ENCODE peak calls at places on chromosome X, in seven cellular contexts. U, C, K, H, V, P and S are unnamed samples.

GRCh38 chrX:10124506-10125247 is 32.1 kb upstream of the CLCN4 start:
- DNase-seq in U (no peak), C (no peak), K (no peak), H (no peak), V (no peak), P (no peak), S (no peak)

GRCh38 chrX:23908219-23909003 is 605 bp downstream of the CXorf58 start:
- DNase-seq in U (no peak), C (no peak), K (no peak), H (no peak), V (no peak), P (no peak), S (peak)

GRCh38 chrX:125203379-125203736 is 116.3 kb upstream of the TEX13C start:
- DNase-seq in U (no peak), C (no peak), K (no peak), H (peak), V (no peak), P (no peak), S (no peak)

GRCh38 chrX:15336023-15336413 is 695 bp upstream of the PIGA start:
- DNase-seq in U (no peak), C (peak), K (peak), H (peak), V (peak), P (peak), S (peak)

GRCh38 chrX:11334165-11334564 is 41.0 kb downstream of the AMELX start:
- DNase-seq in U (no peak), C (peak), K (no peak), H (no peak), V (no peak), P (peak), S (peak)

GRCh38 chrX:101385026-101385684 is 836 bp downstream of the BTK start:
- DNase-seq in U (no peak), C (no peak), K (no peak), H (no peak), V (no peak), P (no peak), S (no peak)

GRCh38 chrX:153634236-153634635 is 12.8 kb upstream of the DUSP9 start:
- DNase-seq in U (no peak), C (no peak), K (no peak), H (no peak), V (no peak), P (no peak), S (no peak)

GRCh38 chrX:49988128-49988527 is 65.7 kb downstream of the CLCN5 start:
- DNase-seq in U (no peak), C (peak), K (no peak), H (no peak), V (no peak), P (no peak), S (no peak)

GRCh38 chrX:69896046-69896445 is 153.7 kb downstream of the AWAT2 start:
- DNase-seq in U (no peak), C (no peak), K (no peak), H (no peak), V (no peak), P (no peak), S (no peak)

GRCh38 chrX:99353412-99353811 is 1056.7 kb downstream of the PCDH19 start:
- DNase-seq in U (peak), C (no peak), K (no peak), H (no peak), V (no peak), P (no peak), S (no peak)

GRCh38 chrX:39857780-39858179 is 240.0 kb downstream of the BCOR start:
- DNase-seq in U (no peak), C (peak), K (no peak), H (no peak), V (no peak), P (no peak), S (no peak)

GRCh38 chrX:110665636-110666035 is 130.0 kb downstream of the CHRDL1 start:
- DNase-seq in U (peak), C (peak), K (no peak), H (peak), V (no peak), P (peak), S (peak)

GRCh38 chrX:20309796-20310195 is 43.1 kb upstream of the RPS6KA3 start:
- DNase-seq in U (no peak), C (no peak), K (peak), H (peak), V (no peak), P (no peak), S (no peak)

GRCh38 chrX:21926116-21926515 is 14.4 kb upstream of the SMS start:
- DNase-seq in U (no peak), C (peak), K (no peak), H (peak), V (peak), P (no peak), S (peak)

GRCh38 chrX:108020631-108021030 is 24.2 kb upstream of the VSIG1 start:
- DNase-seq in U (no peak), C (peak), K (no peak), H (peak), V (peak), P (peak), S (peak)

GRCh38 chrX:68163446-68163845 is 269.8 kb downstream of the OPHN1 start:
- DNase-seq in U (no peak), C (no peak), K (peak), H (peak), V (peak), P (peak), S (peak)

GRCh38 chrX:6432211-6432610 is 102.7 kb downstream of the VCX3A start:
- DNase-seq in U (no peak), C (no peak), K (no peak), H (no peak), V (no peak), P (no peak), S (no peak)

GRCh38 chrX:5674036-5674435 is 554.6 kb downstream of the NLGN4X start:
- DNase-seq in U (no peak), C (no peak), K (no peak), H (no peak), V (no peak), P (no peak), S (no peak)

GRCh38 chrX:154458116-154458953 is at the start of gene PLXNA3:
- DNase-seq in U (no peak), C (peak), K (no peak), H (peak), V (no peak), P (no peak), S (peak)

GRCh38 chrX:13764765-13765164 is 30.2 kb downstream of the OFD1 start:
- DNase-seq in U (peak), C (no peak), K (no peak), H (no peak), V (no peak), P (no peak), S (no peak)

GRCh38 chrX:50497067-50497466 is 26.4 kb upstream of the DGKK start:
- DNase-seq in U (no peak), C (no peak), K (no peak), H (no peak), V (no peak), P (no peak), S (no peak)

GRCh38 chrX:17591741-17592110 is 145.6 kb upstream of the SCML1 start:
- DNase-seq in U (no peak), C (peak), K (peak), H (peak), V (peak), P (peak), S (peak)

GRCh38 chrX:97637289-97637688 is 753.6 kb downstream of the RPA4 start:
- DNase-seq in U (no peak), C (no peak), K (no peak), H (no peak), V (no peak), P (no peak), S (no peak)

GRCh38 chrX:24145340-24146186 is 4.0 kb upstream of the ZFX start:
- DNase-seq in U (peak), C (peak), K (peak), H (peak), V (peak), P (peak), S (no peak)

GRCh38 chrX:7689791-7690412 is 153.1 kb upstream of the VCX start:
- DNase-seq in U (no peak), C (no peak), K (no peak), H (no peak), V (no peak), P (peak), S (peak)

GRCh38 chrX:31717474-31717873 is 645.6 kb upstream of the FTHL17 start:
- DNase-seq in U (no peak), C (no peak), K (no peak), H (no peak), V (no peak), P (no peak), S (no peak)

GRCh38 chrX:152817082-152817744 is 13.3 kb downstream of the CETN2 start:
- DNase-seq in U (no peak), C (peak), K (peak), H (peak), V (peak), P (peak), S (no peak)

GRCh38 chrX:101416691-101417090 is 8.7 kb downstream of the HNRNPH2 start:
- DNase-seq in U (no peak), C (no peak), K (no peak), H (no peak), V (no peak), P (no peak), S (no peak)

GRCh38 chrX:3262906-3263305 is 83.5 kb downstream of the MXRA5 start:
- DNase-seq in U (peak), C (peak), K (peak), H (peak), V (peak), P (peak), S (no peak)

GRCh38 chrX:129665916-129666644 is 11.3 kb upstream of the APLN start:
- DNase-seq in U (no peak), C (peak), K (peak), H (peak), V (peak), P (peak), S (no peak)

GRCh38 chrX:65406532-65406931 is 128.1 kb downstream of the LAS1L start:
- DNase-seq in U (no peak), C (no peak), K (no peak), H (peak), V (no peak), P (no peak), S (peak)

GRCh38 chrX:40663880-40664630 is 16.7 kb upstream of the CXorf38 start:
- DNase-seq in U (no peak), C (peak), K (peak), H (peak), V (peak), P (no peak), S (no peak)

GRCh38 chrX:10254746-10255145 is 98.0 kb downstream of the CLCN4 start:
- DNase-seq in U (peak), C (peak), K (no peak), H (peak), V (peak), P (peak), S (no peak)

GRCh38 chrX:78199851-78200250 is 60.4 kb upstream of the TAF9B start:
- DNase-seq in U (peak), C (peak), K (no peak), H (peak), V (peak), P (peak), S (peak)

GRCh38 chrX:16223385-16223784 is 56.1 kb downstream of the MAGEB17 start:
- DNase-seq in U (no peak), C (no peak), K (no peak), H (no peak), V (no peak), P (no peak), S (no peak)

GRCh38 chrX:68511255-68511654 is 12.4 kb downstream of the YIPF6 start:
- DNase-seq in U (peak), C (peak), K (no peak), H (peak), V (peak), P (peak), S (peak)

GRCh38 chrX:13899607-13900006 is 82.7 kb upstream of the GPM6B start:
- DNase-seq in U (no peak), C (peak), K (peak), H (peak), V (peak), P (peak), S (no peak)

GRCh38 chrX:38879631-38880220 is 78.5 kb downstream of the MID1IP1 start:
- DNase-seq in U (no peak), C (peak), K (no peak), H (no peak), V (no peak), P (peak), S (peak)

GRCh38 chrX:149511081-149511480 is 6.0 kb upstream of the IDS start:
- DNase-seq in U (no peak), C (peak), K (peak), H (peak), V (no peak), P (peak), S (no peak)

GRCh38 chrX:149510386-149510785 is 5.3 kb upstream of the IDS start:
- DNase-seq in U (no peak), C (peak), K (no peak), H (peak), V (peak), P (no peak), S (no peak)

GRCh38 chrX:149513713-149514427 is 8.8 kb upstream of the IDS start:
- DNase-seq in U (no peak), C (peak), K (peak), H (peak), V (peak), P (no peak), S (no peak)

GRCh38 chrX:149515954-149516602 is 11.0 kb upstream of the IDS start:
- DNase-seq in U (no peak), C (no peak), K (no peak), H (no peak), V (no peak), P (no peak), S (no peak)

GRCh38 chrX:149512225-149512885 is 7.2 kb upstream of the IDS start:
- DNase-seq in U (peak), C (peak), K (no peak), H (peak), V (peak), P (peak), S (peak)
- H2AFZ ChIP-seq in U (no peak), C (no peak), K (no peak), H (no peak), V (no peak), P (no peak), S (peak)

DNA sequence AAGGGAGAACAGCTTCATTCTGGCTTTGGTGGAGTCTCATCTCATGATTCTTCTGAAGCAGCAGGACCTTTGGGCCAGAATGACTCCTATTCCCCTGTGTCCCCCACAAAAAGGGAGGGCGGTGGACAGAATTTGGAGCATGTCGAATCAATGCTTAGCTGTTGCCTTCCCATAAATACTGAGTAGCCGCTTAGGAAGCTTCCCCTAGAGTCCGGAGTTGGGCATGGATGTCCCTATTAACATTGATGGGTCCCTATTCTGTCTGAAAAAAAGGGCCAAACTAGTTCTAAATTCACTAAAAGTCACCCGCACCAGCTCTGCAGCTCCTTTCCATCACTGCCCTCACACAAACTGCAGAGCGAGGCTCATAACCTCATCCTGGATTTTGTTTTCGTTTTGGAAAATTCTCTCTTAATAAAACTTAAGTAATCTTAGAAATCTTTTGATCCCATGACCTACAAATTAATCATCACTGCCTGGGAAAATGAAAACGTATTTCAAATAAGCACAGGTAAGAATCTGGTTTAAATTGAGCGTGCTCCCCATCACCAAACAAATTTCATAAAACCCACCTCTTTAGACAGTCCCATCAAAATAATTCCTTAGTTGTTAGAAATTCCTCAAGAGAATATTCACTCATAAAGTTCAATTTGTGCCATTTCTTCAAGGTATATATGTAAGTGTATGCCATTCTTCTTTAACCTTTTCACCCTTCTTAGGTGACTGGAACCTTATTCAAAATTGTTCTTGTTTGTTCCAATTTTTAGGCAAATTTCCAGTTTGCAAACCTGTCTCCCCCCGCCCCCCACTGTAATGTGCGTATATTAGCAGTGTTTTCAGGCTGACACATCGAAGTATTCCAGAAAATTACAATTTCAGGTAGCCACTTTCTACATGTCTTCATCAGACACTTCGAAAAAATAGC is 53.3 kb upstream of the NKAP start:
- DNase-seq in U (no peak), C (no peak), K (no peak), H (no peak), V (no peak), P (no peak), S (no peak)
- TF ChIP-seq EZH2 in U (no peak), C (no peak), K (no peak), H (no peak), V (no peak), P (no peak), S (no peak)

DNA sequence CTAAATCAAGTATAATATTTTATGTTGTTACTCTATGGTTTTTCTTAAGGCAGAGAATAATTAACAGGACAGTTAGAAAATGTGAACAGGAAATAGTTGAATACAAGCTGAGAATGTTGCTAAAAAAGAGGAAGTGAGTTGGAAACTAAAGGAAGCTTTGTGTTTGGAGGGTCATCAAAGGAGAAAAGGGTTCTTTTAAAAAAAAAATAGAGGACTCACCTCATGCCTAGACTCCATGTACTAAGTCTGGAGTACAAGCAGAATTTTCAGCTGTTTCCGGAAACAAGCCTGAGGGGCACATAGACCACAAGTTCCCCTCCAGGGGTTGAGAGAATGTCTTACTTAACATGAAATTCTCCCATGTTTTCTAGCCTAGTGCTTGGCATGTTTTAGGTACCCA is 20.1 kb upstream of the MAP7D3 start:
- DNase-seq in U (no peak), C (no peak), K (no peak), H (no peak), V (peak), P (no peak), S (no peak)
- H3K9ac ChIP-seq in U (no peak), C (no peak), K (no peak), H (no peak), V (no peak), P (no peak), S (no peak)

DNA sequence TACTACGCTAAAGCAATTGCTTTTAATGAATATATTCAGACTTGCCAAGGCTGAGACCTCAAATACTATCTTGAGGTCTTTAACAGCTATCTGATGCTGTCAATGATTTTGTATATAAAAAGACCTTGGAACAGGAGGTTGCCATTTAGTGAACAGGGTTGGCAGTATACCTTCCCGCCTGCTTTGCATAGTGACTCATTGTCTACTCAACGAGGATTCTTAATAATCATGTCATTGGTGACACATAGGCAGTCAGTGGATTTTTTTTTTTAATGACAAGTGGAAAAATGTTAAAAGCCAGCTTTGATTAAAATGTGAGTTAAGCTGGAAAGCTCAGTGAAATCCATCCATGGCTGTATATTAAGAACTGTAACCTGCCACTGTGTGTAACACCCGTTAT is 164.0 kb downstream of the ASMT start:
- DNase-seq in U (no peak), C (peak), K (no peak), H (no peak), V (no peak), P (peak), S (no peak)
- H2AFZ ChIP-seq in U (no peak), C (peak), K (no peak), H (no peak), V (no peak), P (no peak), S (no peak)

DNA sequence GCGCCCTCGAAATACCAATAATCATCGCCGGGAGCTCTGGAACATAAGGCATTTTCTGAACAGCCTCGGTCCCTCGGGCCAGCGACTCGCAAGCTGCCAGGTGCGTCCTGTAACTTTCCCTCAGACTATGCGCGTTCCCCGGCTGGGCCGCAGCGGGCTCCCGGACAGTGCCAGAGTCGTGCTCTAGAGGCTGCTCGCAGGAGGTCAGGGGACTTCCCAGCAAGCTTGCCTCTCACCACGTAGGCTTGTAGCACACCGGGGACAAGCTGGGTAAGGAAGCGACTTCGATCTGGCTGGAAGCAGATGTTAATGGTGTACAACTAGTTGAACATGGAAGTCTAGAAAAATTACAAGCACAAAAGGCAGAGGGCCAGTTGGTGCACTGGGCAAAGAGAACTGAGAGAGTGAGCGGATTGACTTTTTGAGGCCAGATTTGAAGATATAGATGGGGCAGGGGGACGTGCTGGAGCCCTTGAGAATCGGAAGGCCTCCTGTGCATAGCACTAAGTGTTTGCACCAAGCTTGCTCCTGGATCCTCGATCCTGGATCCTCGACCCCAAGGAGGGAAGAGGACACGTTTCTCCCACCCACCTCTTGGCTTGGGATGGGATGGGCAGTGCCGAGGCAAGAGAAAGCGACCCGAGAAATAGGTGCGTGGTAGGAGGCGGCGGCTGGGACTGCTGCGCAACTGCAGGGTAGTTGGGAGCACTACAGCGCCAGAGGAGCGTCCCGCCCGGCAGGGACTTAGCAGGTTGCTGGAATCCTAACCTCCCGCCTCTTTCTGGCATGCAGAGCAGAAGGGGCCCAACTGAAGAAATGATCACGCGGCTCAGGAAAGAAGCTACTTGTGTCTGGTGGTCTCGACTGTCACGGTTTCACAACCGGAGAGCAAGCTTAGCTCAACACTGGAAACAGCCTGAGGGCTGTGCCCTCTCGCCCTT is 19.9 kb upstream of the ZIC3 start:
- DNase-seq in U (no peak), C (no peak), K (no peak), H (no peak), V (no peak), P (no peak), S (no peak)
- TF ChIP-seq EZH2 in U (no peak), C (no peak), K (no peak), H (no peak), V (no peak), P (no peak), S (no peak)